ENCODE peak calls at places on chromosomes 16 and 17, in six cellular contexts. S, P, F, Z, Q and A are unnamed samples.

GRCh38 chr17:79192503-79193500 is 118.2 kb downstream of the ENGASE start:
- DNase-seq in S (peak), P (no peak), F (no peak), Z (no peak), Q (peak), A (peak)

GRCh38 chr16:59543641-59544040 is 809.5 kb upstream of the GOT2 start:
- DNase-seq in S (no peak), P (peak), F (peak), Z (no peak), Q (no peak), A (no peak)

GRCh38 chr16:13756411-13756810 is 163.5 kb upstream of the ERCC4 start:
- DNase-seq in S (no peak), P (no peak), F (no peak), Z (no peak), Q (no peak), A (no peak)

GRCh38 chr17:77127735-77128361 is 12.9 kb upstream of the SEC14L1 start:
- DNase-seq in S (no peak), P (no peak), F (no peak), Z (peak), Q (no peak), A (no peak)

GRCh38 chr17:3985800-3986199 is 21.6 kb upstream of the ATP2A3 start:
- DNase-seq in S (no peak), P (no peak), F (no peak), Z (no peak), Q (no peak), A (no peak)

GRCh38 chr17:76079577-76080206 is 710 bp downstream of the ZACN start:
- DNase-seq in S (no peak), P (no peak), F (no peak), Z (no peak), Q (peak), A (no peak)

GRCh38 chr16:66856184-66856730 is 12.0 kb downstream of the CA7 start:
- DNase-seq in S (no peak), P (no peak), F (no peak), Z (no peak), Q (no peak), A (no peak)

GRCh38 chr17:48740537-48740936 is 12.0 kb upstream of the HOXB13 start:
- DNase-seq in S (no peak), P (no peak), F (no peak), Z (no peak), Q (no peak), A (no peak)

GRCh38 chr17:57001541-57001940 is 23.6 kb downstream of the SCPEP1 start:
- DNase-seq in S (no peak), P (no peak), F (no peak), Z (no peak), Q (no peak), A (no peak)

GRCh38 chr16:30068750-30069574 is 3.4 kb downstream of the ALDOA start:
- DNase-seq in S (peak), P (no peak), F (no peak), Z (peak), Q (no peak), A (no peak)

GRCh38 chr17:78883533-78884131 is 19.4 kb downstream of the CEP295NL start:
- DNase-seq in S (peak), P (peak), F (peak), Z (no peak), Q (peak), A (no peak)

GRCh38 chr16:50719401-50720337 is 22.2 kb upstream of the CYLD start:
- DNase-seq in S (no peak), P (no peak), F (no peak), Z (no peak), Q (peak), A (no peak)
- TF ChIP-seq CTCF in S (no peak), P (no peak), F (no peak), Z (no peak), Q (peak), A (no peak)

DNA sequence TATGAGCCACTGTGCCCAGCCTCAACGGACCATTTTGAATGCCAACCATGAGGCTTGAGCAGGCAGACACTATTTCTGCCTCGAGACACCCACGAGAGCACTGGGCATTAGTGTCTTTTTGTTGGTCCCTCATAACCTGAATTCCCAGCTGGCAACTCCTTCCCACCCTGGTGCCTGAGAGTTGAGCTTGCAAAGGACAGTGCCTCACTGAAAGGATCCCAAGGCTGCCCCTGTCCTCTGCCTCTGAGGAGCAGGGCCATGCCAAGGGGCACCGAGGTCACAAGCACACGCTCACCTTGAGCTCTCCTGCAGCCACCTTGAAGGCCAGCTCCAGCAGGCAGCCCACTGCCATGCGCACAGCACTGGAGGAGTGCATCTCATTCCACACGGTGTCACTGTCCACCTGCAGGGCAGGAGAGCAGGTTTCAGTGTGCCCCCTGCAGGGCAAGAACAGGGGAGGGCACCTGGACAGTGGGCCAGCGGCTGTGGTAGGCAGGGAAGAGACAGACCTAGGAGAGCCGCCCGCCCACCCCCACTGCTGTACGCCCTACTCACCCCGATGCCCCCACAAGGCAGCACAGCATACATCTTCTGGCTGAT is 12.8 kb downstream of the G6PC3 start:
- DNase-seq in S (no peak), P (no peak), F (no peak), Z (no peak), Q (peak), A (no peak)
- TF ChIP-seq CTCF in S (peak), P (peak), F (peak), Z (no peak), Q (peak), A (no peak)

DNA sequence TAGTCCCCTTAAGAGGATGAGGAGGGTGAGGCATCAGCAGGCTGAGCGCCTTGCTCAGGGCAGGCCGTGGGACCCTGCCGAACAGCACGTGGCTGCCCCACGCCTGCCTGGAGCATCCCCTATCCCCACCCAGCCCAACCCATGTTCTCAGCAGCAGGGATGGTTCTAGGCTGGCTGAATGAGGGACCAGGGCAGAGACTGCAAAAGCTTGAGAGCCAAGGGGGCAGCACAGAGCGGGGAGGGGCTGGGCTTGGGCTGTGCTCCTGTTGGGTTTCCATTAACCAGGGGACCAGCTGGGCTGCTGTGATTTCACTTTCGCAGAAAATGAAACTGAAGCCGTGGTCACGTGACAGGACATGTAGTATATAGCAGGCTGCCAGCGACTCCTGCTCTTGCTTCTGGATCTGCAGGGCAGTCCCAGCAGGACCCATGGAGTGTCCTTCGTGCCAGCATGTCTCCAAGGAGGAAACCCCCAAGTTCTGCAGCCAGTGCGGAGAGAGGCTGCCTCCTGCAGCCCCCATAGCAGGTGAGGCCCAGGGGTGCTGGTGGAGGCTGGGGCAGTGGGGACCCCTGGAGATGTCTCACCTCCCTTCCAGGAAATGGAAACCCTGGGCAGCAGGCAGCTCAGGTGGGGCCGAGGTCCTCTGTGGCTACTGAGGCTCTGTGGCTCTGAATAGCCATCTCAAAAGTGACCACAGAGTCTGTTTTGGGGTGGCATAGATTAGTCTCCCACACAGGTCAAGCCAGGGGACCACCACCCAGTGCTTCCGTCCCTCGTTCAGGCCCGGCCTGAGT is 2.8 kb downstream of the RNF213 start:
- DNase-seq in S (peak), P (no peak), F (peak), Z (peak), Q (peak), A (peak)
- TF ChIP-seq CTCF in S (no peak), P (no peak), F (no peak), Z (peak), Q (no peak), A (peak)

GRCh38 chr17:39653662-39654331 is 11.4 kb upstream of the TCAP start:
- DNase-seq in S (peak), P (no peak), F (no peak), Z (peak), Q (peak), A (peak)
- TF ChIP-seq CTCF in S (peak), P (peak), F (peak), Z (peak), Q (peak), A (peak)

GRCh38 chr16:12341423-12341822 is 364.9 kb downstream of the SNX29 start:
- DNase-seq in S (peak), P (no peak), F (peak), Z (peak), Q (no peak), A (no peak)
- TF ChIP-seq CTCF in S (no peak), P (no peak), F (no peak), Z (no peak), Q (no peak), A (no peak)